ENCODE peak calls at places on chromosomes 6 and 20, in ten cellular contexts. One of them, this sample, is unnamed.

GRCh38 chr20:54257090-54257816 is 49.4 kb downstream of the PFDN4 start:
- DNase-seq in progenitor cell of endocrine pancreas: no peak
- DNase-seq in iPS DF 19.7: no peak
- DNase-seq in naive thymus-derived CD8-positive, alpha-beta T cell: no peak
- DNase-seq in HFFc6: peak; percentile 54
- DNase-seq in trophoblast cell: peak; percentile 95
- DNase-seq in DMS153: no peak
- DNase-seq in tibial nerve: peak; percentile 18
- DNase-seq in NCI-H345: no peak
- DNase-seq in hippocampal formation: no peak
- DNase-seq in this sample: no peak

GRCh38 chr20:19138758-19139157 is 73.7 kb upstream of the SLC24A3 start:
- DNase-seq in progenitor cell of endocrine pancreas: no peak
- DNase-seq in iPS DF 19.7: no peak
- DNase-seq in naive thymus-derived CD8-positive, alpha-beta T cell: no peak
- DNase-seq in HFFc6: no peak
- DNase-seq in trophoblast cell: no peak
- DNase-seq in DMS153: no peak
- DNase-seq in tibial nerve: no peak
- DNase-seq in NCI-H345: no peak
- DNase-seq in hippocampal formation: no peak
- DNase-seq in this sample: no peak

GRCh38 chr6:156185113-156185512 is 592.1 kb upstream of the ARID1B start:
- DNase-seq in progenitor cell of endocrine pancreas: no peak
- DNase-seq in iPS DF 19.7: no peak
- DNase-seq in naive thymus-derived CD8-positive, alpha-beta T cell: no peak
- DNase-seq in HFFc6: no peak
- DNase-seq in trophoblast cell: no peak
- DNase-seq in DMS153: no peak
- DNase-seq in tibial nerve: no peak
- DNase-seq in NCI-H345: peak; percentile 38
- DNase-seq in hippocampal formation: no peak
- DNase-seq in this sample: no peak

GRCh38 chr6:1477432-1478090 is 88.2 kb downstream of the FOXF2 start:
- DNase-seq in progenitor cell of endocrine pancreas: no peak
- DNase-seq in iPS DF 19.7: no peak
- DNase-seq in naive thymus-derived CD8-positive, alpha-beta T cell: no peak
- DNase-seq in HFFc6: peak; percentile 84
- DNase-seq in trophoblast cell: no peak
- DNase-seq in DMS153: no peak
- DNase-seq in tibial nerve: no peak
- DNase-seq in NCI-H345: no peak
- DNase-seq in hippocampal formation: no peak
- DNase-seq in this sample: no peak

GRCh38 chr6:46078294-46078693 is 51.5 kb upstream of the ENPP4 start:
- DNase-seq in progenitor cell of endocrine pancreas: no peak
- DNase-seq in iPS DF 19.7: no peak
- DNase-seq in naive thymus-derived CD8-positive, alpha-beta T cell: no peak
- DNase-seq in HFFc6: no peak
- DNase-seq in trophoblast cell: no peak
- DNase-seq in DMS153: no peak
- DNase-seq in tibial nerve: no peak
- DNase-seq in NCI-H345: no peak
- DNase-seq in hippocampal formation: no peak
- DNase-seq in this sample: no peak

GRCh38 chr6:165906-166305 is 126.4 kb upstream of the DUSP22 start:
- DNase-seq in progenitor cell of endocrine pancreas: no peak
- DNase-seq in iPS DF 19.7: no peak
- DNase-seq in naive thymus-derived CD8-positive, alpha-beta T cell: no peak
- DNase-seq in HFFc6: no peak
- DNase-seq in trophoblast cell: no peak
- DNase-seq in DMS153: no peak
- DNase-seq in tibial nerve: no peak
- DNase-seq in NCI-H345: no peak
- DNase-seq in hippocampal formation: no peak
- DNase-seq in this sample: no peak

GRCh38 chr20:46020515-46020914 is 8.5 kb upstream of the SLC12A5 start:
- DNase-seq in progenitor cell of endocrine pancreas: no peak
- DNase-seq in iPS DF 19.7: no peak
- DNase-seq in naive thymus-derived CD8-positive, alpha-beta T cell: no peak
- DNase-seq in HFFc6: no peak
- DNase-seq in trophoblast cell: no peak
- DNase-seq in DMS153: no peak
- DNase-seq in tibial nerve: no peak
- DNase-seq in NCI-H345: no peak
- DNase-seq in hippocampal formation: no peak
- DNase-seq in this sample: no peak

GRCh38 chr20:5268449-5268848 is 48.3 kb downstream of the PROKR2 start:
- DNase-seq in progenitor cell of endocrine pancreas: no peak
- DNase-seq in iPS DF 19.7: no peak
- DNase-seq in naive thymus-derived CD8-positive, alpha-beta T cell: no peak
- DNase-seq in HFFc6: no peak
- DNase-seq in trophoblast cell: peak; percentile 29
- DNase-seq in DMS153: no peak
- DNase-seq in tibial nerve: no peak
- DNase-seq in NCI-H345: no peak
- DNase-seq in hippocampal formation: no peak
- DNase-seq in this sample: no peak

GRCh38 chr6:158042245-158042798 is 60.7 kb downstream of the SYNJ2 start:
- DNase-seq in progenitor cell of endocrine pancreas: no peak
- DNase-seq in iPS DF 19.7: no peak
- DNase-seq in naive thymus-derived CD8-positive, alpha-beta T cell: no peak
- DNase-seq in HFFc6: peak; percentile 78
- DNase-seq in trophoblast cell: peak; percentile 98
- DNase-seq in DMS153: no peak
- DNase-seq in tibial nerve: no peak
- DNase-seq in NCI-H345: no peak
- DNase-seq in hippocampal formation: no peak
- DNase-seq in this sample: peak; percentile 81

GRCh38 chr20:15045246-15045645 is 707.8 kb upstream of the FLRT3 start:
- DNase-seq in progenitor cell of endocrine pancreas: no peak
- DNase-seq in iPS DF 19.7: no peak
- DNase-seq in naive thymus-derived CD8-positive, alpha-beta T cell: no peak
- DNase-seq in HFFc6: no peak
- DNase-seq in trophoblast cell: peak; percentile 2
- DNase-seq in DMS153: no peak
- DNase-seq in tibial nerve: peak; percentile 80
- DNase-seq in NCI-H345: no peak
- DNase-seq in hippocampal formation: no peak
- DNase-seq in this sample: no peak

GRCh38 chr20:42484335-42484734 is 705.4 kb downstream of the PTPRT start:
- DNase-seq in progenitor cell of endocrine pancreas: no peak
- DNase-seq in iPS DF 19.7: no peak
- DNase-seq in naive thymus-derived CD8-positive, alpha-beta T cell: no peak
- DNase-seq in HFFc6: no peak
- DNase-seq in trophoblast cell: peak; percentile 12
- DNase-seq in DMS153: no peak
- DNase-seq in tibial nerve: peak; percentile 78
- DNase-seq in NCI-H345: no peak
- DNase-seq in hippocampal formation: no peak
- DNase-seq in this sample: peak; percentile 60

This sample was measured in tibial artery.